ENCODE peak calls at places on chromosomes 12 and 14, in six cellular contexts. K, M, X, G, W and C are unnamed samples.

GRCh38 chr14:22980672-22981089 is 1.7 kb downstream of the AJUBA start:
- DNase-seq in X (peak), K (peak), M (peak), W (peak), G (no peak), C (no peak)

GRCh38 chr12:70609739-70610491 is 27.3 kb downstream of the PTPRB start:
- DNase-seq in K (peak), W (peak), X (peak), G (peak), M (no peak), C (no peak)

GRCh38 chr12:42557586-42558172 is 31.9 kb downstream of the PRICKLE1 start:
- DNase-seq in M (no peak), X (no peak), W (no peak), K (no peak), G (no peak), C (no peak)

GRCh38 chr12:52391618-52392002 is 6.2 kb upstream of the KRT84 start:
- DNase-seq in X (no peak), W (peak), M (no peak), G (peak), K (peak), C (no peak)

GRCh38 chr14:61129168-61129745 is 148.2 kb downstream of the SLC38A6 start:
- DNase-seq in K (no peak), X (no peak), G (no peak), M (no peak), W (no peak), C (no peak)

GRCh38 chr12:80373666-80374065 is 70.4 kb upstream of the PTPRQ start:
- DNase-seq in X (no peak), W (no peak), G (no peak), M (no peak), K (no peak), C (no peak)

GRCh38 chr14:33120341-33120740 is 181.7 kb downstream of the NPAS3 start:
- DNase-seq in W (no peak), X (peak), K (no peak), G (no peak), M (no peak), C (no peak)

GRCh38 chr12:20259786-20260185 is 108.6 kb upstream of the PDE3A start:
- DNase-seq in K (no peak), W (no peak), X (no peak), M (no peak), G (no peak), C (no peak)

GRCh38 chr12:13173012-13173441 is 23.5 kb upstream of the EMP1 start:
- DNase-seq in X (peak), W (no peak), K (no peak), G (no peak), M (no peak), C (no peak)

GRCh38 chr12:94445662-94446061 is 14.0 kb downstream of the CEP83 start:
- DNase-seq in W (no peak), M (no peak), X (no peak), G (no peak), K (no peak), C (no peak)

GRCh38 chr14:40679256-40679655 is 927.4 kb upstream of the LRFN5 start:
- DNase-seq in G (no peak), K (no peak), W (no peak), M (no peak), X (no peak), C (no peak)

GRCh38 chr14:104880584-104881210 is 15.6 kb downstream of the CEP170B start:
- DNase-seq in M (no peak), K (no peak), X (no peak), W (no peak), G (peak), C (no peak)

DNA sequence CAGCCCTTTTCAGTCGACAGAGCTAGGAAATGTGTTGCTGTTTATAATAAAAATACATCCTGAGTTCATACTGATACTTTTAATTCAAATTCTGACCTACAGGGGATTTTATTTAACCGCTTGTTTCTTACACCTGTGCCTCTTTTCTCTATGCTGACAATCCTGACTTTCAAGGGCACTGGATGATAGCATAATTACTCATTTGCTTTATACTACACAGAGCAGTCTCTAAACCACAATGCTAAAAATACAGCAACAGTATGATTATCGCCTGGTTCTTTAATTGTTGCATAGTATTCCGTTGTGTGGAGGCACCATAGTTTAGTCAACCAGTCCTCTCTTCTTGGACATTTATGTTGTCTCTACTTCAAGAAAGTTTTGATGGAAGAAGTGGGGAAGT is 372.9 kb downstream of the DPF3 start:
- DNase-seq in X (no peak), K (no peak), M (no peak), W (no peak), G (no peak), C (no peak)
- H3K4me3 ChIP-seq in X (no peak), K (no peak), M (no peak), W (no peak), G (no peak), C (no peak)

GRCh38 chr12:117032593-117033381 is 66.4 kb downstream of the TESC start:
- DNase-seq in X (no peak), G (peak), K (peak), M (peak), W (peak), C (no peak)

GRCh38 chr12:117031843-117032592 is 67.2 kb downstream of the TESC start:
- DNase-seq in W (peak), M (no peak), G (peak), X (no peak), K (no peak), C (no peak)

GRCh38 chr12:117028254-117028653 is 71.0 kb downstream of the TESC start:
- DNase-seq in W (peak), M (no peak), G (peak), K (no peak), X (no peak), C (no peak)

GRCh38 chr12:117027251-117028086 is 71.7 kb downstream of the TESC start:
- DNase-seq in M (no peak), K (no peak), G (peak), X (no peak), W (peak), C (no peak)

GRCh38 chr12:117030187-117030896 is 68.9 kb downstream of the TESC start:
- DNase-seq in X (no peak), W (peak), M (no peak), K (peak), G (peak), C (no peak)
- H3K4me3 ChIP-seq in X (no peak), W (no peak), M (no peak), K (no peak), G (no peak), C (no peak)

GRCh38 chr14:54627718-54628345 is 60.9 kb downstream of the SAMD4A start:
- DNase-seq in M (peak), X (peak), K (no peak), G (peak), W (no peak), C (no peak)

GRCh38 chr14:54623279-54624004 is 56.5 kb downstream of the SAMD4A start:
- DNase-seq in G (no peak), K (no peak), X (no peak), W (no peak), M (no peak), C (no peak)

GRCh38 chr14:54622189-54622958 is 55.4 kb downstream of the SAMD4A start:
- DNase-seq in X (no peak), K (no peak), M (no peak), W (no peak), G (no peak), C (no peak)

GRCh38 chr14:54627325-54627717 is 60.4 kb downstream of the SAMD4A start:
- DNase-seq in G (no peak), M (no peak), K (no peak), X (no peak), W (no peak), C (no peak)

GRCh38 chr14:54625158-54625557 is 58.2 kb downstream of the SAMD4A start:
- DNase-seq in W (no peak), K (no peak), X (peak), M (no peak), G (no peak), C (no peak)
- H3K4me3 ChIP-seq in W (no peak), K (no peak), X (peak), M (no peak), G (no peak), C (no peak)

GRCh38 chr14:68679301-68679700 is 113.6 kb downstream of the ZFP36L1 start:
- DNase-seq in G (no peak), K (no peak), X (no peak), W (no peak), M (no peak), C (no peak)
- H3K4me3 ChIP-seq in G (no peak), K (no peak), X (no peak), W (no peak), M (no peak), C (no peak)

GRCh38 chr12:50185975-50186663 is 18.9 kb upstream of the CERS5 start:
- DNase-seq in K (no peak), X (no peak), M (no peak), G (no peak), W (no peak), C (no peak)
- H3K4me3 ChIP-seq in K (no peak), X (no peak), M (no peak), G (no peak), W (no peak), C (no peak)

GRCh38 chr12:107331471-107331870 is 238.1 kb upstream of the CRY1 start:
- DNase-seq in K (no peak), G (no peak), M (no peak), W (no peak), X (no peak), C (no peak)
- H3K4me3 ChIP-seq in K (no peak), G (no peak), M (no peak), W (no peak), X (no peak), C (no peak)

DNA sequence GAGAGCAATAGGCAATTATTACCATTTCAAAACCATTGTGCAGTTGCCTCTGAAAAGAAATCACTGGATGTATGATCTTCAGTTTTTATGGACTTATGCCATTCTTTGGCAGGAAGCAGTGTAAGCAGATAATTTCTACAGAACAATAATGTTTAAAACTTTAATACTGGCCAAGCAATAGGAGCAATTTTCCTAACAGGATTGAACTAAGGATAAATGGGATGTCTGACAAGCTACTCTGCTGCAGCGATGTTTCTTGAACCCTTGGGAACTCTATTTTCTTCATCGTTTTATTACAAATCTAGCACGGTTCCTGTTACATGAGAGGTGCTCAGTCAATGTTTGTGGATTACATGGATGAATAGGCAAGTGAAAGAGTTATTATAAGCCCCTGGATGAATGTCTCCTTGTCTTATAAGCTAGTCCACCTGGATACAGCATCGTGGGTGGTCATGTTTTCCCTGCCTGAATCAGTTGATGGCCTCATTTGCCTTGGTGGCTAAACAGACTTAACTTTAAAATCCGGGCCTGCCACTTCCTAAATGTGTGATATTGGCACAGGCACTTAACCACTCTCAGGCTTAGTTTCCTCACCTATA is 68.2 kb upstream of the MDM1 start:
- DNase-seq in K (no peak), M (no peak), G (no peak), W (no peak), X (no peak), C (no peak)
- H3K4me3 ChIP-seq in K (no peak), M (no peak), G (no peak), W (no peak), X (no peak), C (no peak)

GRCh38 chr14:93532550-93532949 is 101.8 kb downstream of the UNC79 start:
- DNase-seq in K (no peak), X (no peak), M (no peak), G (no peak), W (no peak), C (no peak)
- H3K4me3 ChIP-seq in K (no peak), X (no peak), M (no peak), G (no peak), W (no peak), C (no peak)

GRCh38 chr12:10668526-10668925 is 5.3 kb downstream of the STYK1 start:
- DNase-seq in G (no peak), W (no peak), K (no peak), M (no peak), X (no peak), C (no peak)

GRCh38 chr12:10672231-10672868 is 1.5 kb downstream of the STYK1 start:
- DNase-seq in W (peak), X (no peak), G (no peak), K (no peak), M (no peak), C (no peak)

GRCh38 chr12:10669533-10669932 is 4.3 kb downstream of the STYK1 start:
- DNase-seq in M (no peak), K (no peak), W (no peak), G (no peak), X (no peak), C (no peak)

GRCh38 chr12:10673660-10674384 is at the start of gene STYK1:
- DNase-seq in W (peak), K (peak), M (peak), G (peak), X (peak), C (no peak)
- H3K4me3 ChIP-seq in W (peak), K (peak), M (peak), G (peak), X (peak), C (peak)

DNA sequence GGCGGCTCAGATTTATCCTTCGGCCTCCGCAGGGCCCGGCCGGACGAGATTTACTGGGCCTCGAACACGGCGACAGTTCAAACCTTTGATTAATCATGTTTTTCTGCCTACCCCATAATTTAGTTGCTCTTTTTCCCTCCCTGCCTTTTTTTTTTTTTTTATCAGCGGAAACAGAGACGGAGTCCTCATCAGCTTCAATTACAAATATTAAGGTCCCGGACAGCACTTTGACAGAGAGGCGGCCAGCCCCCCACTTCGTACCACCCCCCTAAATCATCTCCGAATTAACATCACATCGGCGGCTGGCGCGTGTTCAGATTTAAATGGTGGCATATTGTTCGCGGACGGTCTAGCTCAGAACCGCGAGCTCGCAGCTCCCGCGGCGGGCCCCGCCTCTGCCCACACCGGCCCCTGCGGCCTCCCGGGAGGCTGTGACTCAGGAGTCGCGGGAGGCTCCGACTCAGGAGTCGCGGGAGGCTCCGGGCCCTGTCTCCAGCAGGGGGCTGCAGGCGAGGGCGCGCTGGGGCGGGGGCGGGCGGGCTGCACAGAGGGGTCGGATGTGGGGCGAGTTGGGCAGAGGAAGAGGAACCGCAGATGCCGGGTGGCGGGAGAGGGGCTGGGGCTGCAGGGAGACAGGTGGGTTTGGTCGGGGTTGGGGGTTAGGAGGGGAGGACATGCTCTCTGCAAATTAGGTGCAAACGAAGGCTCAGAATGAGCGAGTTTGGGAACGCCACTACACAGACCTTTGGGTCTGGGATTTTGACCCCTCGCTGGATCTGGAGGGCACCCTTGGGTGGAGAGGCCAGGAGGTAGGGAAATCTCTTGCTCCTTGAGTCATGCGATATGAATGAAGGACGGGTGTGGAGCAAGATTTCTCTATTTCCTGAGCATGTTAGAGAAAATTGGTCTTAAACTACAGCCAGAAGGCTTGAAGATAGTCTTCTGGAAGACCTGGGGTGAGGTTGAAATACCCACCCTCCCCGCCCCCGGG is 19.6 kb upstream of the ATP5MC2 start:
- DNase-seq in X (peak), G (peak), K (no peak), M (no peak), W (peak), C (no peak)
- H3K4me3 ChIP-seq in X (peak), G (no peak), K (no peak), M (no peak), W (peak), C (peak)